ENCODE peak calls at places on chromosomes 7 and 10, in five cellular contexts. One of them, this sample, is unnamed.

GRCh38 chr10:68572151-68572550 is 12.0 kb downstream of the TET1 start:
- DNase-seq in AG04450: no peak
- DNase-seq in fibroblast of lung: peak
- DNase-seq in choroid plexus epithelial cell: no peak
- DNase-seq in BJ: no peak
- DNase-seq in this sample: no peak

GRCh38 chr10:125773702-125774101 is 1.9 kb downstream of the MMP21 start:
- DNase-seq in AG04450: no peak
- DNase-seq in choroid plexus epithelial cell: no peak
- DNase-seq in fibroblast of lung: no peak
- DNase-seq in BJ: no peak
- DNase-seq in this sample: no peak

GRCh38 chr10:78408671-78409472 is 375.2 kb downstream of the RPS24 start:
- DNase-seq in AG04450: no peak
- DNase-seq in BJ: no peak
- DNase-seq in choroid plexus epithelial cell: no peak
- DNase-seq in fibroblast of lung: peak
- DNase-seq in this sample: no peak

GRCh38 chr7:27173412-27174076 is 576 bp downstream of the HOXA10 start:
- DNase-seq in fibroblast of lung: no peak
- DNase-seq in choroid plexus epithelial cell: no peak
- DNase-seq in AG04450: no peak
- DNase-seq in BJ: no peak
- DNase-seq in this sample: peak

GRCh38 chr7:2955177-2955768 is 88.4 kb downstream of the CARD11 start:
- DNase-seq in AG04450: no peak
- DNase-seq in choroid plexus epithelial cell: no peak
- DNase-seq in fibroblast of lung: no peak
- DNase-seq in BJ: no peak
- DNase-seq in this sample: no peak

GRCh38 chr10:52759154-52759553 is 13.4 kb downstream of the MBL2 start:
- DNase-seq in BJ: no peak
- DNase-seq in fibroblast of lung: no peak
- DNase-seq in choroid plexus epithelial cell: no peak
- DNase-seq in AG04450: no peak
- DNase-seq in this sample: no peak

GRCh38 chr10:71899665-71900412 is 48.8 kb upstream of the PSAP start:
- DNase-seq in AG04450: no peak
- DNase-seq in fibroblast of lung: no peak
- DNase-seq in BJ: no peak
- DNase-seq in choroid plexus epithelial cell: no peak
- DNase-seq in this sample: no peak

GRCh38 chr7:33669251-33669670 is 236.1 kb upstream of the BMPER start:
- DNase-seq in choroid plexus epithelial cell: peak
- DNase-seq in AG04450: no peak
- DNase-seq in fibroblast of lung: no peak
- DNase-seq in BJ: no peak
- DNase-seq in this sample: no peak

GRCh38 chr7:18993933-18994668 is 123.3 kb downstream of the TWIST1 start:
- DNase-seq in fibroblast of lung: no peak
- DNase-seq in choroid plexus epithelial cell: no peak
- DNase-seq in BJ: no peak
- DNase-seq in AG04450: no peak
- DNase-seq in this sample: no peak

GRCh38 chr10:122075171-122075570 is 86.2 kb downstream of the TACC2 start:
- DNase-seq in choroid plexus epithelial cell: no peak
- DNase-seq in AG04450: no peak
- DNase-seq in fibroblast of lung: no peak
- DNase-seq in BJ: no peak
- DNase-seq in this sample: no peak

GRCh38 chr10:76983624-76984023 is 654.0 kb downstream of the KCNMA1 start:
- DNase-seq in AG04450: no peak
- DNase-seq in fibroblast of lung: peak
- DNase-seq in BJ: no peak
- DNase-seq in choroid plexus epithelial cell: no peak
- DNase-seq in this sample: no peak

GRCh38 chr10:5550250-5550545 is 25.4 kb downstream of the CALML3 start:
- DNase-seq in fibroblast of lung: no peak
- DNase-seq in choroid plexus epithelial cell: no peak
- DNase-seq in BJ: no peak
- DNase-seq in AG04450: no peak
- DNase-seq in this sample: no peak

GRCh38 chr7:29843738-29844137 is 37.4 kb downstream of the WIPF3 start:
- DNase-seq in choroid plexus epithelial cell: no peak
- DNase-seq in fibroblast of lung: no peak
- DNase-seq in AG04450: no peak
- DNase-seq in BJ: no peak
- DNase-seq in this sample: no peak

GRCh38 chr7:42347616-42348015 is 110.6 kb upstream of the GLI3 start:
- DNase-seq in fibroblast of lung: no peak
- DNase-seq in AG04450: no peak
- DNase-seq in BJ: no peak
- DNase-seq in choroid plexus epithelial cell: no peak
- DNase-seq in this sample: no peak

GRCh38 chr7:142917447-142917846 is 16.1 kb downstream of the TRPV5 start:
- DNase-seq in BJ: no peak
- DNase-seq in fibroblast of lung: no peak
- DNase-seq in AG04450: no peak
- DNase-seq in choroid plexus epithelial cell: no peak
- DNase-seq in this sample: no peak

GRCh38 chr7:87359366-87359765 is 13.9 kb downstream of the CROT start:
- DNase-seq in AG04450: no peak
- DNase-seq in BJ: peak
- DNase-seq in fibroblast of lung: no peak
- DNase-seq in choroid plexus epithelial cell: no peak
- DNase-seq in this sample: peak

GRCh38 chr7:98223351-98223897 is 12.2 kb downstream of the BHLHA15 start:
- DNase-seq in choroid plexus epithelial cell: no peak
- DNase-seq in BJ: no peak
- DNase-seq in fibroblast of lung: no peak
- DNase-seq in AG04450: no peak
- DNase-seq in this sample: no peak

GRCh38 chr7:47474937-47475879 is 106.7 kb downstream of the TNS3 start:
- DNase-seq in BJ: peak
- DNase-seq in AG04450: peak
- DNase-seq in choroid plexus epithelial cell: peak
- DNase-seq in fibroblast of lung: peak
- DNase-seq in this sample: peak

GRCh38 chr10:102502029-102502336 is 529 bp downstream of the ACTR1A start:
- DNase-seq in BJ: peak
- DNase-seq in choroid plexus epithelial cell: peak
- DNase-seq in fibroblast of lung: peak
- DNase-seq in AG04450: peak
- DNase-seq in this sample: peak

GRCh38 chr10:78335691-78336401 is 302.2 kb downstream of the RPS24 start:
- DNase-seq in AG04450: peak
- DNase-seq in choroid plexus epithelial cell: peak
- DNase-seq in BJ: peak
- DNase-seq in fibroblast of lung: peak
- DNase-seq in this sample: peak

GRCh38 chr7:77428777-77429231 is 12.7 kb upstream of the GSAP start:
- DNase-seq in choroid plexus epithelial cell: no peak
- DNase-seq in AG04450: no peak
- DNase-seq in BJ: no peak
- DNase-seq in fibroblast of lung: no peak
- DNase-seq in this sample: no peak

GRCh38 chr10:129532838-129533237 is 65.8 kb downstream of the MGMT start:
- DNase-seq in choroid plexus epithelial cell: no peak
- DNase-seq in fibroblast of lung: no peak
- DNase-seq in AG04450: no peak
- DNase-seq in BJ: no peak
- DNase-seq in this sample: no peak

GRCh38 chr10:32004161-32004591 is 52.0 kb downstream of the KIF5B start:
- DNase-seq in AG04450: no peak
- DNase-seq in choroid plexus epithelial cell: peak
- DNase-seq in BJ: no peak
- DNase-seq in fibroblast of lung: peak
- DNase-seq in this sample: peak

GRCh38 chr10:131901181-131901829 is 497 bp downstream of the PPP2R2D start:
- DNase-seq in BJ: no peak
- DNase-seq in fibroblast of lung: peak
- DNase-seq in AG04450: no peak
- DNase-seq in choroid plexus epithelial cell: peak
- DNase-seq in this sample: no peak

GRCh38 chr7:159075563-159076238 is 69.0 kb downstream of the VIPR2 start:
- DNase-seq in choroid plexus epithelial cell: no peak
- DNase-seq in BJ: no peak
- DNase-seq in AG04450: no peak
- DNase-seq in fibroblast of lung: no peak
- DNase-seq in this sample: no peak

GRCh38 chr10:44878704-44879530 is 32.2 kb upstream of the TMEM72 start:
- DNase-seq in BJ: peak
- DNase-seq in AG04450: peak
- DNase-seq in choroid plexus epithelial cell: peak
- DNase-seq in fibroblast of lung: peak
- DNase-seq in this sample: peak

GRCh38 chr7:106071356-106071998 is 40.6 kb downstream of the SYPL1 start:
- DNase-seq in BJ: no peak
- DNase-seq in fibroblast of lung: no peak
- DNase-seq in AG04450: no peak
- DNase-seq in choroid plexus epithelial cell: no peak
- DNase-seq in this sample: no peak

This sample was measured in foreskin fibroblast.